ENCODE peak calls at places on chromosomes 2 and 18, in seven cellular contexts. N is HuH-7.5, L is LHCN-M2, Y is adrenal gland, O is cardiac fibroblast, T is neural crest cell, J is GM20000. X is an unnamed sample.
A peak's percentile ranks its signal among the peaks of the same experiment; 100 is the strongest.

GRCh38 chr2:149648282-149649030 is 60.9 kb upstream of the MMADHC start:
- DNase-seq in L (peak; percentile 100), Y (peak; percentile 72), T (no peak), N (no peak), O (peak; percentile 98), J (no peak), X (no peak)

GRCh38 chr18:12074734-12075133 is 18.9 kb upstream of the ANKRD62 start:
- DNase-seq in L (no peak), Y (no peak), T (no peak), N (no peak), J (no peak), O (peak; percentile 16), X (no peak)

GRCh38 chr2:40243581-40243980 is 208.3 kb downstream of the SLC8A1 start:
- DNase-seq in Y (no peak), O (peak; percentile 75), L (peak; percentile 74), N (no peak), T (no peak), J (no peak), X (no peak)

GRCh38 chr18:468841-469796 is 31.4 kb downstream of the COLEC12 start:
- DNase-seq in T (no peak), L (no peak), O (no peak), J (no peak), Y (no peak), N (no peak), X (no peak)

GRCh38 chr2:207782238-207783030 is 12.7 kb upstream of the FZD5 start:
- DNase-seq in T (no peak), O (no peak), J (no peak), L (no peak), N (no peak), Y (no peak), X (no peak)

GRCh38 chr2:183543731-183544130 is 419.5 kb downstream of the NUP35 start:
- DNase-seq in L (no peak), J (peak; percentile 38), N (no peak), Y (no peak), T (no peak), O (no peak), X (no peak)

GRCh38 chr2:133171396-133172004 is 396.8 kb downstream of the NCKAP5 start:
- DNase-seq in N (no peak), Y (no peak), O (peak; percentile 82), T (peak; percentile 36), L (peak; percentile 45), J (peak; percentile 14), X (no peak)

GRCh38 chr2:29215073-29215472 is 99.9 kb downstream of the CLIP4 start:
- DNase-seq in N (no peak), T (no peak), Y (no peak), O (no peak), L (no peak), J (no peak), X (no peak)

GRCh38 chr2:26141145-26141769 is 31.6 kb upstream of the GAREM2 start:
- DNase-seq in J (no peak), N (no peak), T (no peak), L (no peak), O (no peak), Y (no peak), X (no peak)

GRCh38 chr2:37441055-37441454 is 96.6 kb downstream of the QPCT start:
- DNase-seq in L (no peak), O (no peak), N (no peak), T (no peak), J (no peak), Y (no peak), X (no peak)

GRCh38 chr2:71071681-71072398 is 3.4 kb downstream of the NAGK start:
- DNase-seq in J (peak; percentile 80), O (no peak), L (no peak), Y (no peak), T (no peak), N (no peak), X (no peak)